ENCODE peak calls at places on chromosomes 2 and 18, in eight cellular contexts. O is NCI-H1417, Y is ACHN, I is mucosa of gallbladder, M is GM03348, U is cerebellar cortex, N is AG08396, H is gastrocnemius medialis. E is an unnamed sample.

GRCh38 chr2:144703852-144704324 is 184.0 kb upstream of the ZEB2 start:
- DNase-seq in O (no peak), Y (peak), I (peak), M (peak), U (no peak), N (peak), H (peak), E (no peak)

GRCh38 chr2:12347049-12347448 is 369.7 kb upstream of the TRIB2 start:
- DNase-seq in O (no peak), Y (no peak), I (no peak), M (no peak), U (no peak), N (no peak), H (no peak), E (no peak)

GRCh38 chr2:177603734-177604133 is 211.2 kb downstream of the AGPS start:
- DNase-seq in O (no peak), Y (no peak), I (no peak), M (no peak), U (no peak), N (no peak), H (no peak), E (no peak)

GRCh38 chr18:7921938-7922587 is 354.9 kb downstream of the PTPRM start:
- DNase-seq in O (no peak), Y (no peak), I (no peak), M (peak), U (no peak), N (peak), H (no peak), E (peak)

GRCh38 chr18:12543697-12544096 is 114.2 kb downstream of the SPIRE1 start:
- DNase-seq in O (no peak), Y (no peak), I (no peak), M (no peak), U (no peak), N (no peak), H (no peak), E (no peak)

GRCh38 chr2:119249311-119249710 is 25.7 kb downstream of the STEAP3 start:
- DNase-seq in O (no peak), Y (no peak), I (no peak), M (no peak), U (no peak), N (no peak), H (no peak), E (no peak)

GRCh38 chr2:25992556-25992955 is 10.3 kb upstream of the KIF3C start:
- DNase-seq in O (no peak), Y (no peak), I (no peak), M (no peak), U (no peak), N (no peak), H (no peak), E (no peak)

GRCh38 chr2:20473128-20473527 is 26.3 kb downstream of the RHOB start:
- DNase-seq in O (no peak), Y (no peak), I (no peak), M (no peak), U (no peak), N (no peak), H (peak), E (no peak)

GRCh38 chr2:128307595-128307994 is 11.1 kb downstream of the HS6ST1 start:
- DNase-seq in O (no peak), Y (no peak), I (no peak), M (no peak), U (no peak), N (no peak), H (peak), E (no peak)

GRCh38 chr2:240187989-240188590 is 47.6 kb upstream of the OTOS start:
- DNase-seq in O (no peak), Y (no peak), I (no peak), M (no peak), U (no peak), N (no peak), H (no peak), E (no peak)

GRCh38 chr2:191544511-191545062 is 133.3 kb upstream of the NABP1 start:
- DNase-seq in O (no peak), Y (no peak), I (no peak), M (no peak), U (no peak), N (no peak), H (no peak), E (peak)

GRCh38 chr2:178677599-178677998 is 129.6 kb downstream of the TTN start:
- DNase-seq in O (no peak), Y (no peak), I (no peak), M (no peak), U (no peak), N (no peak), H (no peak), E (no peak)

GRCh38 chr2:156982615-156983014 is 274.9 kb upstream of the GALNT5 start:
- DNase-seq in O (no peak), Y (no peak), I (no peak), M (no peak), U (no peak), N (no peak), H (no peak), E (no peak)

GRCh38 chr18:63882333-63883141 is 5.0 kb upstream of the SERPINB2 start:
- DNase-seq in O (no peak), Y (peak), I (no peak), M (peak), U (no peak), N (peak), H (no peak), E (no peak)

GRCh38 chr2:137865954-137866540 is 98.2 kb upstream of the HNMT start:
- DNase-seq in O (peak), Y (peak), I (peak), M (peak), U (peak), N (peak), H (no peak), E (peak)

GRCh38 chr2:108297436-108298141 is 8.9 kb downstream of the SULT1C2 start:
- DNase-seq in O (no peak), Y (peak), I (no peak), M (peak), U (no peak), N (peak), H (no peak), E (no peak)

GRCh38 chr2:217142649-217143266 is 282.9 kb upstream of the TNP1 start:
- DNase-seq in O (no peak), Y (peak), I (no peak), M (no peak), U (no peak), N (no peak), H (no peak), E (peak)

GRCh38 chr18:79644006-79644665 is 35.5 kb upstream of the CTDP1 start:
- DNase-seq in O (peak), Y (peak), I (peak), M (peak), U (peak), N (peak), H (peak), E (peak)

GRCh38 chr2:9982248-9982647 is 30.8 kb downstream of the GRHL1 start:
- DNase-seq in O (no peak), Y (no peak), I (no peak), M (peak), U (peak), N (peak), H (no peak), E (no peak)

GRCh38 chr18:56388571-56388970 is 249.8 kb downstream of the TXNL1 start:
- DNase-seq in O (no peak), Y (no peak), I (no peak), M (no peak), U (no peak), N (no peak), H (no peak), E (no peak)

GRCh38 chr2:164562666-164563065 is 58.6 kb downstream of the GRB14 start:
- DNase-seq in O (no peak), Y (no peak), I (no peak), M (no peak), U (no peak), N (no peak), H (no peak), E (no peak)

GRCh38 chr2:10709290-10709939 is 12.0 kb upstream of the ATP6V1C2 start:
- DNase-seq in O (peak), Y (peak), I (no peak), M (peak), U (peak), N (no peak), H (no peak), E (peak)

GRCh38 chr2:218245214-218245613 is 15.6 kb upstream of the GPBAR1 start:
- DNase-seq in O (peak), Y (no peak), I (no peak), M (no peak), U (no peak), N (no peak), H (no peak), E (no peak)

GRCh38 chr2:767440-767839 is 90.2 kb upstream of the TMEM18 start:
- DNase-seq in O (no peak), Y (no peak), I (peak), M (no peak), U (no peak), N (no peak), H (no peak), E (peak)

GRCh38 chr2:28658369-28658768 is 93.3 kb upstream of the PPP1CB start:
- DNase-seq in O (no peak), Y (no peak), I (no peak), M (peak), U (no peak), N (peak), H (no peak), E (peak)

GRCh38 chr2:71452565-71452964 is 796 bp upstream of the DYSF start:
- DNase-seq in O (no peak), Y (peak), I (no peak), M (peak), U (no peak), N (no peak), H (peak), E (peak)

GRCh38 chr2:3242747-3243369 is 134.8 kb downstream of the EIPR1 start:
- DNase-seq in O (no peak), Y (no peak), I (no peak), M (no peak), U (no peak), N (no peak), H (no peak), E (no peak)

GRCh38 chr2:219998099-219998498 is 370.7 kb downstream of the SLC4A3 start:
- DNase-seq in O (no peak), Y (no peak), I (no peak), M (peak), U (no peak), N (no peak), H (no peak), E (no peak)

GRCh38 chr2:108182489-108182888 is 57.3 kb upstream of the SULT1C3 start:
- DNase-seq in O (peak), Y (peak), I (no peak), M (no peak), U (peak), N (no peak), H (no peak), E (peak)

GRCh38 chr18:75360941-75361340 is 66.6 kb downstream of the SMIM21 start:
- DNase-seq in O (no peak), Y (no peak), I (no peak), M (no peak), U (no peak), N (no peak), H (no peak), E (no peak)

GRCh38 chr18:37590346-37590745 is 24.7 kb upstream of the CELF4 start:
- DNase-seq in O (no peak), Y (no peak), I (no peak), M (no peak), U (no peak), N (no peak), H (no peak), E (no peak)

GRCh38 chr2:139909160-139909559 is 1129.0 kb upstream of the NXPH2 start:
- DNase-seq in O (no peak), Y (no peak), I (no peak), M (no peak), U (no peak), N (no peak), H (no peak), E (no peak)

GRCh38 chr2:224836263-224836662 is 120.1 kb upstream of the CCDC195 start:
- DNase-seq in O (no peak), Y (no peak), I (no peak), M (peak), U (no peak), N (no peak), H (no peak), E (no peak)

GRCh38 chr2:74383254-74383653 is 3.1 kb upstream of the DCTN1 start:
- DNase-seq in O (no peak), Y (no peak), I (no peak), M (peak), U (peak), N (peak), H (no peak), E (no peak)

GRCh38 chr2:39525636-39526412 is 88.7 kb upstream of the MAP4K3 start:
- DNase-seq in O (no peak), Y (no peak), I (no peak), M (no peak), U (no peak), N (no peak), H (no peak), E (no peak)

GRCh38 chr2:40218679-40219078 is 233.2 kb downstream of the SLC8A1 start:
- DNase-seq in O (no peak), Y (no peak), I (peak), M (no peak), U (no peak), N (no peak), H (peak), E (peak)

GRCh38 chr2:99691931-99692330 is 202.1 kb upstream of the REV1 start:
- DNase-seq in O (peak), Y (no peak), I (no peak), M (peak), U (no peak), N (no peak), H (peak), E (peak)

GRCh38 chr2:24122356-24123211 is 550 bp downstream of the PFN4 start:
- DNase-seq in O (no peak), Y (no peak), I (no peak), M (no peak), U (peak), N (no peak), H (no peak), E (peak)

E was measured in NCI-H69.